ENCODE peak calls at places on chromosomes 3 and 15, in eight cellular contexts. W is heart left ventricle; D is A549; A is tibial artery; T is AG09309; P is IMR-90; K is CD8-positive, alpha-beta T cell; O is heart right ventricle. E is an unnamed sample.

GRCh38 chr3:173770796-173771573 is 373.4 kb downstream of the NLGN1 start:
- DNase-seq in A (no peak), T (no peak), P (peak; percentile 15), O (no peak), K (no peak), D (no peak), W (no peak), E (no peak)

GRCh38 chr3:170703121-170703588 is 117.3 kb upstream of the SLC7A14 start:
- DNase-seq in T (peak; percentile 73), W (no peak), P (peak; percentile 95), A (no peak), D (no peak), O (no peak), K (no peak), E (no peak)

GRCh38 chr3:149343951-149344350 is 10.5 kb upstream of the TM4SF18 start:
- DNase-seq in K (no peak), O (no peak), P (no peak), A (no peak), T (no peak), W (no peak), D (no peak), E (no peak)

GRCh38 chr3:184175506-184175905 is 851 bp downstream of the AP2M1 start:
- DNase-seq in T (no peak), D (no peak), K (no peak), W (no peak), O (no peak), P (no peak), A (no peak), E (no peak)

GRCh38 chr3:140845878-140846277 is 95.8 kb upstream of the SLC25A36 start:
- DNase-seq in T (no peak), O (no peak), P (no peak), W (no peak), A (no peak), K (no peak), D (no peak), E (no peak)

GRCh38 chr3:71466483-71466882 is 117.0 kb downstream of the FOXP1 start:
- DNase-seq in W (peak; percentile 38), O (no peak), A (no peak), P (no peak), K (no peak), T (no peak), D (peak; percentile 18), E (no peak)

GRCh38 chr15:45251888-45252287 is at the start of gene SLC28A2:
- DNase-seq in D (no peak), A (no peak), T (no peak), O (no peak), K (no peak), P (no peak), W (no peak), E (no peak)

GRCh38 chr15:77009646-77010311 is 14.9 kb downstream of the PSTPIP1 start:
- DNase-seq in P (peak; percentile 14), W (no peak), T (no peak), O (no peak), A (no peak), K (no peak), D (no peak), E (no peak)

GRCh38 chr15:31365655-31366127 is 39.1 kb downstream of the KLF13 start:
- DNase-seq in T (peak; percentile 52), W (peak; percentile 89), O (peak; percentile 93), A (peak; percentile 95), D (no peak), K (peak; percentile 84), P (peak; percentile 72), E (peak; percentile 94)

GRCh38 chr3:54902286-54902685 is 25.6 kb downstream of the LRTM1 start:
- DNase-seq in W (no peak), T (no peak), O (no peak), D (no peak), K (no peak), A (no peak), P (no peak), E (no peak)

GRCh38 chr3:11640009-11640673 is 3.6 kb downstream of the VGLL4 start:
- DNase-seq in D (no peak), O (no peak), P (peak; percentile 37), T (no peak), K (no peak), A (no peak), W (no peak), E (no peak)

GRCh38 chr3:48415251-48415953 is 14.5 kb downstream of the PLXNB1 start:
- DNase-seq in K (no peak), W (no peak), A (no peak), D (no peak), P (no peak), O (no peak), T (no peak), E (peak; percentile 15)

GRCh38 chr3:167728631-167729335 is 5.9 kb downstream of the PDCD10 start:
- DNase-seq in P (no peak), T (no peak), K (no peak), O (no peak), A (no peak), W (no peak), D (no peak), E (no peak)
- H3K4me3 ChIP-seq in P (no peak overlapping the region), T (no peak overlapping the region), K (no peak overlapping the region), O (no peak overlapping the region), A (no peak overlapping the region), W (no peak overlapping the region), D (no peak overlapping the region), E (no peak overlapping the region)

GRCh38 chr3:152203677-152204076 is 65.1 kb upstream of the MBNL1 start:
- DNase-seq in K (no peak), O (no peak), T (no peak), P (peak; percentile 28), D (no peak), W (no peak), A (no peak), E (no peak)
- H3K4me3 ChIP-seq in K (peak overlapping the region; percentile 31), O (peak overlapping the region; percentile 20), T (no peak overlapping the region), P (no peak overlapping the region), D (peak overlapping the region; percentile 19), W (peak overlapping the region; percentile 43), A (peak overlapping the region; percentile 39), E (peak overlapping the region; percentile 36)

GRCh38 chr3:4302747-4303146 is 422 bp upstream of the SETMAR start:
- DNase-seq in P (no peak), T (no peak), K (no peak), O (no peak), A (no peak), D (no peak), W (no peak), E (no peak)
- H3K4me3 ChIP-seq in P (peak overlapping the region; percentile 68), T (peak overlapping the region; percentile 69), K (peak overlapping the region; percentile 83), O (peak overlapping the region; percentile 80), A (peak overlapping the region; percentile 72), D (peak overlapping the region; percentile 68), W (peak overlapping the region; percentile 73), E (peak overlapping the region; percentile 73)

GRCh38 chr3:189100866-189101265 is 70.9 kb upstream of the TPRG1 start:
- DNase-seq in P (no peak), K (no peak), T (no peak), A (no peak), W (no peak), O (no peak), D (no peak), E (no peak)
- H3K4me3 ChIP-seq in P (no peak overlapping the region), K (no peak overlapping the region), T (no peak overlapping the region), A (no peak overlapping the region), W (no peak overlapping the region), O (no peak overlapping the region), D (no peak overlapping the region), E (no peak overlapping the region)